ENCODE peak calls at places on chromosomes 6 and 20, in four cellular contexts. C, E, R and P are unnamed samples.

GRCh38 chr6:31727717-31728671 is 1.1 kb downstream of the DDAH2 start:
- DNase-seq in R (no peak), E (no peak), C (no peak), P (no peak)

GRCh38 chr6:15309611-15310283 is 63.9 kb downstream of the JARID2 start:
- DNase-seq in E (no peak), C (no peak), R (no peak), P (peak; percentile 74)

GRCh38 chr6:162964703-162965140 is 236.9 kb downstream of the PACRG start:
- DNase-seq in C (peak; percentile 99), R (peak; percentile 98), E (no peak), P (no peak)

GRCh38 chr6:7073810-7074525 is 33.8 kb upstream of the RREB1 start:
- DNase-seq in C (no peak), E (no peak), R (no peak), P (no peak)

GRCh38 chr20:23078351-23078993 is 7.7 kb downstream of the CD93 start:
- DNase-seq in E (no peak), C (no peak), R (peak; percentile 76), P (no peak)

GRCh38 chr6:166935353-166935752 is 21.0 kb downstream of the RNASET2 start:
- DNase-seq in C (no peak), R (no peak), E (no peak), P (no peak)

GRCh38 chr20:44215125-44215524 is 4.6 kb upstream of the OSER1 start:
- DNase-seq in R (peak; percentile 71), C (peak; percentile 62), E (peak; percentile 26), P (peak; percentile 79)

GRCh38 chr6:26187981-26188635 is 100.9 kb downstream of the HFE start:
- DNase-seq in C (peak; percentile 43), R (peak; percentile 77), E (no peak), P (peak; percentile 91)

GRCh38 chr6:40774932-40775331 is 187.8 kb upstream of the LRFN2 start:
- DNase-seq in C (no peak), R (no peak), E (no peak), P (no peak)

GRCh38 chr6:157732007-157732406 is 91.0 kb upstream of the SNX9 start:
- DNase-seq in E (no peak), R (no peak), C (no peak), P (peak; percentile 85)

GRCh38 chr20:48879609-48880008 is 41.9 kb upstream of the ARFGEF2 start:
- DNase-seq in C (no peak), R (no peak), E (no peak), P (no peak)

GRCh38 chr20:13809855-13810254 is 25.0 kb downstream of the NDUFAF5 start:
- DNase-seq in R (no peak), E (no peak), C (no peak), P (no peak)

GRCh38 chr6:145263807-145264206 is 471.5 kb downstream of the EPM2A start:
- DNase-seq in C (no peak), E (no peak), R (no peak), P (no peak)

GRCh38 chr6:105990151-105990550 is 96.0 kb upstream of the PRDM1 start:
- DNase-seq in E (no peak), C (no peak), R (no peak), P (peak; percentile 47)

GRCh38 chr6:105992315-105992961 is 93.7 kb upstream of the PRDM1 start:
- DNase-seq in E (peak; percentile 73), R (peak; percentile 81), C (peak; percentile 72), P (peak; percentile 91)

GRCh38 chr6:105993341-105993740 is 92.8 kb upstream of the PRDM1 start:
- DNase-seq in C (peak; percentile 33), R (peak; percentile 58), E (no peak), P (peak; percentile 92)

GRCh38 chr6:105993769-105994521 is 92.2 kb upstream of the PRDM1 start:
- DNase-seq in C (peak; percentile 45), R (peak; percentile 82), E (peak; percentile 37), P (peak; percentile 48)

GRCh38 chr6:105991561-105992314 is 94.4 kb upstream of the PRDM1 start:
- DNase-seq in E (no peak), R (no peak), C (no peak), P (peak; percentile 77)
- H3K18ac ChIP-seq in E (no peak overlapping the region), R (peak overlapping the region; percentile 43), C (peak overlapping the region; percentile 29), P (peak overlapping the region; percentile 13)

DNA sequence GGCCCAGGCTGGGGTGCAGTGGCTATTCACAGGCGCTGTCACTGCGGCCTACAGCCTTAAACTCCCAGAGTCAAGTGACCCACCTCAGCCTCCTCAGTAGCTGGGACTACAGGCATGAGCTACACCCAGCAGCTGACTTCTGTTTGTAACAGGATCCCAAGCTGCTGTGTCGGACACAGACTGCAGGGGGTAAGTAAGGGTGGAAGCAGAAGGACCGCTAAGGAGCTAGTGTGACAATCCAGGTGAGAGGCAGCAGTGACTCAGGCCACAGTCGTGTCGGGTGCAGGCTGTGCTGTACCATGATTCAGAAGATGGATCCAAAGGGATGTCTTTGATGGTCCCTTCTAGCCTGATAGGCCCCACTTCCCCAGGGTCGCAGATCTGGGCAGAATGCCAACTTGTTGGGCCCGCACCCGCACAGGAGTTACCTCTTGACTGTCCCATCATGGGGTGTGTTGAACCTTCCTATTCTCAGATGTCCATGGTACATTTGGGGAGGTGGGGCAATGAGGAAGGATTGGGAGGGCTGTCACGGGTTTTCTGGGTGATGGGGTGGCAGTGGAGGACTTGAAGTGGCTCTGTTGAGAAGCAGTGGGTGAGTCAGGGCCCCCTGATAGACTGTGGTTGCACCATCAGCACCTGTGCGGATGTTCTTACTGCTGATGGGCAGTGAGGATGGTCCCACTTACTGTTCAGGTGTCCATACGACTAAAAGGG is 25.3 kb downstream of the AAR2 start:
- DNase-seq in R (no peak), C (no peak), E (no peak), P (no peak)
- H3K27me3 ChIP-seq in R (peaks cover 17% of the 10 kb centered on the region), C (peaks cover 16% of the 10 kb centered on the region), E (no peaks in the 10 kb centered on the region), P (no peaks in the 10 kb centered on the region)

GRCh38 chr6:150491131-150491795 is 108.4 kb upstream of the PLEKHG1 start:
- DNase-seq in C (no peak), E (no peak), R (no peak), P (no peak)
- H3K27ac ChIP-seq in C (no peak overlapping the region), E (no peak overlapping the region), R (peak overlapping the region; percentile 90), P (no peak overlapping the region)

DNA sequence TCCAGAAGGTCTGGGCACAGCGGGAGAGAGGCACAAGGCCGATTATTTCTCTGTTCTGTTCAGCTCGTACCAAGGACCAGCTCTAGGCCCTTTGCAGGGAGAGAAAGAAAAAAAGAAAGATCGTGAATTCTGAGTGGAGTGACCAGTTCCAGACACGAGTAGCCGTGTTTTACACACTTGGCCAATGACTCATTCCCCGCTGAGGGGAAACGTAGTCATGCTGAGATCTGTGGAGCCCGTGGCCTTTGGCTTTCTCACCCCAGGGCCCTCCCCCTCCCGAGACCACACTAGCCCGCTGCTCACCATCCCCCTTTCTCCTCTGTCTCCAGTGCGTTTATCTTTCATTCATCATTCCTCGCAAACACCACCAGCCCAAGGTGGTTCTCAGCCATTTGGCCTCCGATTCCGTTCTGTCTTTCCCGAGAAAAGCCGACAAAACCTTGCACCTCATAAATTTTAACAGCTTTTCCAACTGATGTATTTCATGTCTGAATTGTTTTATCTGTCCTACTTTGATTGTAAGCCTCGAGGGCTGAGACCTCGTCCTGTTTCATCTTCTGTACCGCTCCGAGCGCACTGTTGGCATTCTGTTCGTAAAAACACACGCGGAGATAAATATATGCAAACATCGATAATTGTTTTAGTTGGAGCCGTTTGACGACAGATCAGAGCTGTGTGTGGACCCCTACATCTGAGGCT is 336.4 kb downstream of the CDH4 start:
- DNase-seq in E (no peak), C (peak; percentile 69), R (peak; percentile 80), P (peak; percentile 59)
- H3K18ac ChIP-seq in E (peak overlapping the region; percentile 2), C (peak overlapping the region; percentile 63), R (peak overlapping the region; percentile 40), P (no peak overlapping the region)

DNA sequence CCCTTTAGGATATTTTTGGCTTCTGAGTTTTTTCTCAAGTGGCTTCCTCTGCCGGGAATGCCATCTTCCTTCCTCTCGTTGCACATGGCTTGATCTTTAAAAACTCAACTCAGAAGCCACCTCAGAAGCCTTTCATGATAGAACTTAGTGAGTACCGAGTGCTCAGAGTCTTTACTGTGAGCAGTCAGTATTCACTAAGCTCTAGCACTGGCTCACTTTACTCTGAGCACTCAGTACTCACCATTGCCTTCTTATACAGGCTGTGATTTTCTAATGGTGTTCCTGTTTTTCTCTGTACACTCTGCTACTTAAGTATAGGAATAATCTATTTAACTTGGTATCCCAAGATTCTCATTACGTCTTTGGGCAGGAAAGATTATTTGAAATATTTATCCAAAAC is 116.2 kb downstream of the PFDN4 start:
- DNase-seq in R (no peak), C (no peak), E (no peak), P (no peak)
- H3K27me3 ChIP-seq in R (no peaks in the 10 kb centered on the region), C (no peaks in the 10 kb centered on the region), E (no peaks in the 10 kb centered on the region), P (no peaks in the 10 kb centered on the region)

GRCh38 chr6:4358414-4359107 is 223.2 kb upstream of the ECI2 start:
- DNase-seq in E (peak; percentile 23), C (peak; percentile 100), R (peak; percentile 99), P (peak; percentile 97)
- H3K27ac ChIP-seq in E (no peak overlapping the region), C (peak overlapping the region; percentile 83), R (peak overlapping the region; percentile 43), P (no peak overlapping the region)

DNA sequence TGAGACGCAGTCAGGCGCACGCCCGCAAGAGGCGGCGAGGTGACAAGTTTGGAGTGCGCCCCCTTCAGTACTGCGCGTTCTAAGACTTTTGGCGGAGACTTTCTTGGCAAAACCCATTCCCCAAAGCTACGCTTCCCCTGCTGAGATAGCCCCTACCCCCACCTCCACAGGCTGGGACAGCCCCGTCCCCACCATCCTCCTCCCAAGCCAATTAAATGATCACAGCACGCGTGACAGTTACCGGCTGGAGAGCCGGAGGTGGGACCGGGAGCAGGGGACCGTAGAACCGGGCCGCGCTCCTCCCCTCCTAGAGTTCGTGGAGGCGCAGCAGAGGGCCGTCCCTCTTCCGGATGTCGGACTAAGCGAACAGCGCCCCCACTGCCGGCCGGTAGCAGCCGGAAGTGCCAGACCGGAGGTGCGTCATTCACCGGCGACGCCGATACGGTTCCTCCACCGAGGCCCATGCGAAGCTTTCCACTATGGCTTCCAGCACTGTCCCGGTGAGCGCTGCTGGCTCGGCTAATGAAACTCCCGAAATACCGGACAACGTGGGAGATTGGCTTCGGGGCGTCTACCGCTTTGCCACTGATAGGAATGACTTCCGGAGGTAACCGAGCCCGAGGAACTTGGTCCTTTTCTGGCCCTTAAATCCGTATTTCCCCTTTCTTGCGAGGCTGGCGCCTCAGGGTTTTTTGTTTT is at the start of gene TOMM6:
- DNase-seq in R (peak; percentile 96), C (peak; percentile 94), E (peak; percentile 95), P (peak; percentile 97)
- H3K18ac ChIP-seq in R (peak within 1 kb of the TSS; percentile 94), C (peak within 1 kb of the TSS; percentile 78), E (peak within 1 kb of the TSS; percentile 97), P (peak within 1 kb of the TSS; percentile 64)